ENCODE peak calls at places on chromosomes 7 and 10, in five cellular contexts. B is SK-N-DZ; H is stimulated activated CD4-positive, alpha-beta T cell treated with anti-CD3 and anti-CD28 coated beads, Interleukin-1b, Interleukin-23, amount 100 ng/mL, for 24 hours; L is activated CD4-positive, alpha-beta T cell treated with anti-CD3 and anti-CD28 coated beads for 4 hours; C is NCI-H1694 treated with DMSO at 0.1 percent for 48 hours. W is an unnamed sample.

GRCh38 chr7:108051449-108051848 is 48.5 kb upstream of the LAMB1 start:
- DNase-seq in B (no peak), H (no peak), L (no peak), C (no peak), W (no peak)

GRCh38 chr7:105934577-105935185 is 28.4 kb upstream of the CDHR3 start:
- DNase-seq in B (peak; percentile 32), H (no peak), L (no peak), C (peak; percentile 89), W (peak; percentile 77)

GRCh38 chr10:52353960-52354394 is 39.9 kb downstream of the DKK1 start:
- DNase-seq in B (no peak), H (no peak), L (no peak), C (no peak), W (no peak)

GRCh38 chr10:617471-617870 is 72.0 kb downstream of the DIP2C start:
- DNase-seq in B (no peak), H (no peak), L (no peak), C (no peak), W (no peak)

GRCh38 chr10:49112098-49112497 is 3.2 kb downstream of the VSTM4 start:
- DNase-seq in B (no peak), H (no peak), L (no peak), C (no peak), W (no peak)

GRCh38 chr7:140312141-140312846 is 86.0 kb downstream of the SLC37A3 start:
- DNase-seq in B (no peak), H (no peak), L (no peak), C (no peak), W (no peak)

GRCh38 chr7:27110163-27110976 is 7.9 kb upstream of the HOXA2 start:
- DNase-seq in B (no peak), H (no peak), L (no peak), C (no peak), W (no peak)

GRCh38 chr7:41107330-41107937 is 595.5 kb downstream of the INHBA start:
- DNase-seq in B (no peak), H (no peak), L (no peak), C (no peak), W (no peak)

GRCh38 chr7:85191383-85191782 is 4.5 kb upstream of the SEMA3D start:
- DNase-seq in B (no peak), H (no peak), L (no peak), C (peak; percentile 13), W (no peak)

GRCh38 chr10:121841862-121842261 is 86.0 kb downstream of the ATE1 start:
- DNase-seq in B (no peak), H (no peak), L (no peak), C (no peak), W (no peak)

GRCh38 chr7:44258423-44258760 is 57.6 kb downstream of the YKT6 start:
- DNase-seq in B (no peak), H (no peak), L (no peak), C (no peak), W (no peak)

GRCh38 chr7:26639695-26640094 is 224.7 kb downstream of the SKAP2 start:
- DNase-seq in B (no peak), H (no peak), L (no peak), C (no peak), W (no peak)

GRCh38 chr10:71756441-71757191 is 16.7 kb downstream of the VSIR start:
- DNase-seq in B (no peak), H (no peak), L (no peak), C (peak; percentile 30), W (peak; percentile 58)